ENCODE peak calls at places on chromosome 15, in five cellular contexts. L is A549, D is WTC11, S is GM12878, V is HepG2. J is an unnamed sample.

GRCh38 chr15:85333132-85333831 is 47.1 kb upstream of the AKAP13 start:
- DNase-seq in L (no peak), D (no peak), S (no peak), V (no peak), J (no peak)

GRCh38 chr15:91981802-91982201 is 128.3 kb downstream of the SLCO3A1 start:
- DNase-seq in D (no peak), V (no peak), L (no peak), S (no peak), J (no peak)

GRCh38 chr15:67300266-67300914 is 45.8 kb downstream of the IQCH start:
- DNase-seq in L (no peak), V (no peak), D (no peak), S (no peak), J (no peak)

GRCh38 chr15:81095690-81096365 is 38.2 kb upstream of the CFAP161 start:
- DNase-seq in L (no peak), D (no peak), V (no peak), S (no peak), J (peak; percentile 89)

GRCh38 chr15:37872661-37873060 is 61.8 kb upstream of the TMCO5A start:
- DNase-seq in S (no peak), V (no peak), L (no peak), D (no peak), J (no peak)

GRCh38 chr15:99450896-99451358 is 114.9 kb upstream of the MEF2A start:
- DNase-seq in S (no peak), L (no peak), V (no peak), D (no peak), J (peak; percentile 37)

GRCh38 chr15:85582719-85583089 is 202.3 kb downstream of the AKAP13 start:
- DNase-seq in V (no peak), S (peak; percentile 28), L (no peak), D (no peak), J (peak; percentile 11)

GRCh38 chr15:56660943-56661342 is 72.4 kb downstream of the ZNF280D start:
- DNase-seq in D (no peak), L (no peak), S (no peak), V (no peak), J (no peak)

GRCh38 chr15:41513282-41514227 is at the start of gene LTK:
- DNase-seq in L (no peak), V (no peak), S (no peak), D (peak; percentile 59), J (peak; percentile 92)

GRCh38 chr15:31027948-31028586 is 36.6 kb upstream of the MTMR10 start:
- DNase-seq in S (no peak), L (no peak), D (no peak), V (no peak), J (no peak)

GRCh38 chr15:38308797-38309196 is 56.2 kb downstream of the SPRED1 start:
- DNase-seq in V (no peak), S (peak; percentile 40), D (no peak), L (no peak), J (no peak)

GRCh38 chr15:95559875-95560394 is 770.6 kb upstream of the NR2F2 start:
- DNase-seq in L (peak; percentile 85), D (no peak), V (no peak), S (no peak), J (peak; percentile 42)

GRCh38 chr15:51727141-51727897 is 10.1 kb downstream of the LYSMD2 start:
- DNase-seq in L (peak; percentile 49), D (no peak), V (peak; percentile 11), S (no peak), J (peak; percentile 29)

GRCh38 chr15:66222273-66223198 is 31.0 kb downstream of the MEGF11 start:
- DNase-seq in S (no peak), V (no peak), D (no peak), L (no peak), J (no peak)

GRCh38 chr15:45594322-45594721 is 7.1 kb downstream of the BLOC1S6 start:
- DNase-seq in D (no peak), S (no peak), L (no peak), V (no peak), J (no peak)

GRCh38 chr15:68637755-68638405 is 59.1 kb downstream of the CORO2B start:
- DNase-seq in L (no peak), V (no peak), D (no peak), S (no peak), J (no peak)

GRCh38 chr15:92098869-92099268 is 245.4 kb downstream of the SLCO3A1 start:
- DNase-seq in V (no peak), L (no peak), D (peak; percentile 49), S (no peak), J (no peak)

GRCh38 chr15:85406916-85407315 is 26.5 kb downstream of the AKAP13 start:
- DNase-seq in D (no peak), L (no peak), V (no peak), S (no peak), J (no peak)

GRCh38 chr15:33160054-33160453 is 34.5 kb downstream of the FMN1 start:
- DNase-seq in V (no peak), S (no peak), D (no peak), L (peak; percentile 20), J (no peak)

GRCh38 chr15:92365079-92365478 is 28.6 kb upstream of the ST8SIA2 start:
- DNase-seq in L (no peak), V (peak; percentile 45), D (no peak), S (no peak), J (no peak)

GRCh38 chr15:90872481-90873184 is 4.2 kb downstream of the FURIN start:
- DNase-seq in D (no peak), S (no peak), V (peak; percentile 56), L (peak; percentile 61), J (peak; percentile 45)

GRCh38 chr15:39887211-39887610 is 32.9 kb downstream of the GPR176 start:
- DNase-seq in S (no peak), D (peak; percentile 60), V (no peak), L (no peak), J (no peak)
- TF ChIP-seq ESRRA in S (no peak), D (no peak), V (no peak), L (no peak), J (no peak)

GRCh38 chr15:43232289-43232874 is 11.6 kb upstream of the EPB42 start:
- DNase-seq in L (no peak), V (no peak), D (no peak), S (no peak), J (no peak)
- TF ChIP-seq ESRRA in L (no peak), V (no peak), D (no peak), S (no peak), J (no peak)

DNA sequence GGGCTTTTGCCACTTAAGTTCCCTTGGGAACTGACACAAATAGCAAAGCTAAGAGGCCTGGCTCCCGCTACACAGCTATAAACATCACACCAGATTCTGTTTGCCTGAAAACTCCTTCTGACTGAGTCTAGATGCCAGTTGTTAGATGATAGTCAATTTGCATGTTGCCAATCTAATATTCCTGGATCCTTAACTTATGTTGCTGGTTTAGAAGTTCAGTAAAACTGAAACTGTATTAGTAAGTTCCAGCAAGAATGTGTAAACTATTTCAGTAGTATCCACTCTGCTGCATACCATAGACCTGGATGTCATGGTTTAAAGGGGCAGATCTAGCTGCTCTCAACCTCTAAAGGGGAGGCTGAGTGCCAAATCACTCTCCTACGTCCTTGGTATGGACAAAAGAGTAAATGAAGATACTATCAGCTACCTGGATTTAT is 27.1 kb upstream of the LACTB start:
- DNase-seq in S (no peak), V (peak; percentile 49), D (no peak), L (peak; percentile 56), J (no peak)
- TF ChIP-seq ESRRA in S (no peak), V (no peak), D (no peak), L (no peak), J (no peak)

GRCh38 chr15:79978694-79979519 is 7.9 kb upstream of the BCL2A1 start:
- DNase-seq in V (peak; percentile 87), L (no peak), D (no peak), S (peak; percentile 95), J (no peak)
- TF ChIP-seq ESRRA in V (peak; percentile 89), L (no peak), D (no peak), S (no peak), J (no peak)

J was measured in K562.